ENCODE peak calls at places on chromosomes 6 and 20, in six cellular contexts. H is IMR-90; U is MM.1S; V is GM13977; Y is endodermal cell; M is CD8-positive, alpha-beta T cell. L is an unnamed sample.

GRCh38 chr20:59831901-59832240 is 101.6 kb downstream of the SYCP2 start:
- DNase-seq in H (no peak), U (no peak), V (no peak), Y (peak), M (no peak), L (no peak)

GRCh38 chr6:33875141-33875581 is 71.4 kb upstream of the MLN start:
- DNase-seq in H (no peak), U (no peak), V (no peak), Y (no peak), M (no peak), L (no peak)

GRCh38 chr6:142913036-142913510 is 31.9 kb downstream of the HIVEP2 start:
- DNase-seq in H (no peak), U (peak), V (peak), Y (no peak), M (no peak), L (no peak)

GRCh38 chr6:36387440-36388303 is at the start of gene ETV7:
- DNase-seq in H (peak), U (peak), V (peak), Y (peak), M (no peak), L (no peak)

GRCh38 chr20:5122861-5123260 is 3.1 kb upstream of the PCNA start:
- DNase-seq in H (peak), U (no peak), V (no peak), Y (no peak), M (no peak), L (no peak)

GRCh38 chr6:2876210-2877056 is 26.7 kb downstream of the SERPINB9 start:
- DNase-seq in H (peak), U (no peak), V (peak), Y (peak), M (peak), L (peak)

GRCh38 chr6:22149501-22150490 is 147.0 kb downstream of the PRL start:
- DNase-seq in H (peak), U (no peak), V (no peak), Y (no peak), M (no peak), L (no peak)

GRCh38 chr6:111939902-111940301 is 66.7 kb upstream of the FYN start:
- DNase-seq in H (no peak), U (no peak), V (no peak), Y (no peak), M (no peak), L (no peak)

GRCh38 chr6:168988280-168988679 is 265.4 kb downstream of the THBS2 start:
- DNase-seq in H (no peak), U (no peak), V (no peak), Y (no peak), M (no peak), L (no peak)

GRCh38 chr6:20217900-20218299 is 5.6 kb upstream of the MBOAT1 start:
- DNase-seq in H (no peak), U (no peak), V (no peak), Y (no peak), M (no peak), L (no peak)

GRCh38 chr6:81751388-81752083 is 945 bp downstream of the TENT5A start:
- DNase-seq in H (peak), U (no peak), V (no peak), Y (peak), M (peak), L (peak)

GRCh38 chr6:81752969-81753708 is 658 bp upstream of the TENT5A start:
- DNase-seq in H (peak), U (peak), V (peak), Y (peak), M (peak), L (peak)

GRCh38 chr6:81750660-81751387 is 1.7 kb downstream of the TENT5A start:
- DNase-seq in H (peak), U (no peak), V (no peak), Y (no peak), M (no peak), L (peak)

GRCh38 chr6:81753709-81754678 is 1.5 kb upstream of the TENT5A start:
- DNase-seq in H (peak), U (peak), V (peak), Y (peak), M (peak), L (peak)

DNA sequence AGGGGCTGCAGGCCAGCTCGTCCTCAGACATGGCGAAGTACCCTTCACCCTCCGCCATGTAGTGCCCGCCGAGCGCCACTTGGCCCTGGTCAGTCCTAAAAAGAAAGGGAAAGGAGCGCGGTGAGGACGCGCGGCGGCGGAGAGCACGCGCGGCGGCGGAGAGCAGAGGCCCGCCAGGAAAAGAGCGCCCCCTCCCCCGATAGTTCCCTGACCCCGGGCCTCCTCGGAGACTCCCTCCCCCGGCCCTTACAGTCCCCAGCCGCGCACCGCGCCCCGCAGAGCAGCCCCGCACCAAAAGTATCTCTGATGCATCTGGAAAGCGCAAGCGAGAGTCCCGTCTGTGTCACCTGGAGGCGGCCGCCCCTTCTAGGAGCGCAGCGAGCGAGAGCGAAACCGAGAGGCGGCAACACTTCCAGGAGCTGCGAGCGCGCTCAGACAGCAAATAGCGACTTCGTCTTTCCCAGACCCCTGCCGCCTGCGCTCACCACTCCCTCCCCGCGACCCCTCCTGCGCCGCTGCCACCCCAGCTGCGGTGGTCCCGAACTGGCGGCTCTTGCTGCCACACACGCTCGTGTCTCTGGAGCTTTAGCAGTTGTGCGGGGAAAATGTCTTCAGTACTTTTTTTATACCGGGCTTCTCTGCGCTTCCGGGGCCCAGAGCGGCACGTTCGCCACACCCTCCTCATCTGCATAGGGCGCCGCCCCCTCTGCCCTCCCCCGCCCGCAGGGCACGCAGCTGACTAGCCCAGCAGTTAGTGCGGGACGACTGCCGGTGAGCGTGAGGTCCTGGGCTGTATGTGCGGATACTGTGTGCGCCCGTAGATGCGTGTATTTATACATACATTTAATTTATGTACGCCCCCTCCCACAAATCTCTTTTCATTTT is at the start of gene TENT5A:
- DNase-seq in H (peak), U (peak), V (peak), Y (peak), M (peak), L (peak)
- TF ChIP-seq CTCF in H (no peak), U (no peak), V (no peak), Y (peak), M (no peak), L (peak)

DNA sequence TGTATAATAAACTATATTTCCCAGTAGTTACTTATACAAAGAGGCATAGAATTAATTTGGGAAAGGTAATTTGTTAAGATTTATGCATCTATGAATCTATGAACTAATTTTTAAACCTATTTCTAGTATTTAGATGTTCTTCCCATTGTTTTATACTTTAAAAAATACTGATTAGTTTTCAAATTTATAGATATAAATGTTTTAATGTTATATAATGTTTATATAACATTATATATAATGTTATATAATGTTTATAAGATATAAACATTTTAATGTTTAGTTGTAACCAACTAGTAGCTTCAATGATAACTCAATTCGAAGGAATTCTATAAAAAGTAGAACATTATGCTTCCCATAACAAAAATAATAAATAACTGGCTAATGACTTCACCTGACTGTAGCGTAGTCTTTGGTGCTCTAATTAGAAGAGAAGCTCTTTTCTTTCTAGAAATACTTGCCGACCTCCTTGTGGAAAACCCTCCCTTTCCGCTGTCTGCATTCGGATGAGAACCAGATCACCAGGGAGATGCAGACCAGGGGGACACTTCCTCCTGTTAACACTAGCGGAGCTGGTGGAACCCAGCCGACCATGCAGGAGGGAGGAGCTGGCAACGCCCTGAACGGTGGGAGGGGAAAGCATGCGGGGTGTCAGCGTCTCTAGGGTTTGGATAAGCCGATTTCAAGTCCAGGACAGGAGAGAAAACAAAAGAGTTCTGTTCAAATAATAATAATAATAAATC is 158.4 kb downstream of the OR2B2 start:
- DNase-seq in H (peak), U (peak), V (peak), Y (peak), M (peak), L (peak)
- TF ChIP-seq CTCF in H (no peak), U (no peak), V (no peak), Y (peak), M (no peak), L (no peak)

DNA sequence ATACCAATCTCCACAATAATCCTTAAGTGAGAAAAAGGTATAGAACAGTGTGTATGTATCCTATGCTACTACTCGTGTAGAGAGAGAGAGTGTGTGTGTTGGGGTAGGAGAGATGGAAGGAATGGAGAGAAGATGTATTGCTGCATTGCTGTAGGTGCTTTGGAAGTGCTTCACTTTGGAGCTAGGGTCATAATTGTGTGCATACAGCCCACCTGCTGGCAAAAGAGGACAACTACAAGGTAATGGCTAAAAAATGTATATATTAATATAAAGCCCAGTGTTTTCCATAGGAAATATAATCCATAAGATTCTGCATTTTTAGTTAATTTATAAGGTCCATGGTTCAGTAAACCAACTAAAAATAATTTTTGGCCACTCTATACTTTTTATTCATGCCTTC is 36.1 kb downstream of the SERAC1 start:
- DNase-seq in H (peak), U (peak), V (peak), Y (no peak), M (no peak), L (peak)
- TF ChIP-seq CTCF in H (peak), U (peak), V (peak), Y (peak), M (peak), L (peak)

GRCh38 chr20:41889125-41889870 is 271.1 kb upstream of the CHD6 start:
- DNase-seq in H (no peak), U (no peak), V (no peak), Y (peak), M (no peak), L (no peak)
- TF ChIP-seq CTCF in H (no peak), U (peak), V (peak), Y (peak), M (no peak), L (no peak)

GRCh38 chr6:159852877-159853276 is 37.9 kb upstream of the MAS1 start:
- DNase-seq in H (no peak), U (peak), V (no peak), Y (no peak), M (no peak), L (peak)
- TF ChIP-seq CTCF in H (peak), U (peak), V (no peak), Y (peak), M (peak), L (peak)